ENCODE peak calls at places on chromosomes 16 and 17, in eight cellular contexts. One of them, this sample, is unnamed.
A peak's percentile ranks its signal among the peaks of the same experiment; 100 is the strongest.

GRCh38 chr16:1989826-1990335 is at the start of gene SYNGR3:
- DNase-seq in NCI-H82: no peak
- DNase-seq in amygdala: no peak
- DNase-seq in skeletal muscle cell: no peak
- DNase-seq in NCI-H1105: no peak
- DNase-seq in activated naive CD4-positive, alpha-beta T cell: no peak
- DNase-seq in fibroblast of the aortic adventitia: no peak
- DNase-seq in NCI-H460: no peak
- DNase-seq in this sample: peak; percentile 42

GRCh38 chr16:4608704-4608980 is 6.0 kb downstream of the UBALD1 start:
- DNase-seq in activated naive CD4-positive, alpha-beta T cell: no peak
- DNase-seq in NCI-H1105: no peak
- DNase-seq in NCI-H460: no peak
- DNase-seq in skeletal muscle cell: no peak
- DNase-seq in fibroblast of the aortic adventitia: no peak
- DNase-seq in amygdala: no peak
- DNase-seq in NCI-H82: no peak
- DNase-seq in this sample: no peak

GRCh38 chr16:47713225-47713595 is 252.1 kb downstream of the PHKB start:
- DNase-seq in NCI-H1105: no peak
- DNase-seq in NCI-H82: no peak
- DNase-seq in NCI-H460: no peak
- DNase-seq in amygdala: no peak
- DNase-seq in activated naive CD4-positive, alpha-beta T cell: no peak
- DNase-seq in fibroblast of the aortic adventitia: peak; percentile 71
- DNase-seq in skeletal muscle cell: peak; percentile 70
- DNase-seq in this sample: no peak

GRCh38 chr17:62093188-62094155 is 28.4 kb upstream of the MED13 start:
- DNase-seq in skeletal muscle cell: peak; percentile 74
- DNase-seq in activated naive CD4-positive, alpha-beta T cell: no peak
- DNase-seq in NCI-H1105: no peak
- DNase-seq in NCI-H82: peak; percentile 41
- DNase-seq in fibroblast of the aortic adventitia: peak; percentile 85
- DNase-seq in NCI-H460: peak; percentile 38
- DNase-seq in amygdala: no peak
- DNase-seq in this sample: no peak

GRCh38 chr17:60904582-60904981 is 226.9 kb downstream of the BCAS3 start:
- DNase-seq in NCI-H1105: no peak
- DNase-seq in amygdala: no peak
- DNase-seq in NCI-H460: no peak
- DNase-seq in skeletal muscle cell: no peak
- DNase-seq in activated naive CD4-positive, alpha-beta T cell: no peak
- DNase-seq in fibroblast of the aortic adventitia: no peak
- DNase-seq in NCI-H82: no peak
- DNase-seq in this sample: no peak

GRCh38 chr17:46123607-46124006 is 69.6 kb downstream of the KANSL1 start:
- DNase-seq in NCI-H1105: no peak
- DNase-seq in activated naive CD4-positive, alpha-beta T cell: no peak
- DNase-seq in fibroblast of the aortic adventitia: no peak
- DNase-seq in skeletal muscle cell: no peak
- DNase-seq in NCI-H460: no peak
- DNase-seq in amygdala: no peak
- DNase-seq in NCI-H82: no peak
- DNase-seq in this sample: no peak

GRCh38 chr17:42407289-42407836 is 15.7 kb downstream of the CAVIN1 start:
- DNase-seq in amygdala: peak; percentile 64
- DNase-seq in NCI-H82: peak; percentile 94
- DNase-seq in fibroblast of the aortic adventitia: peak; percentile 82
- DNase-seq in NCI-H1105: peak; percentile 79
- DNase-seq in NCI-H460: no peak
- DNase-seq in activated naive CD4-positive, alpha-beta T cell: peak; percentile 44
- DNase-seq in skeletal muscle cell: no peak
- DNase-seq in this sample: peak; percentile 90

GRCh38 chr17:45363498-45363897 is 46.7 kb upstream of the MAP3K14 start:
- DNase-seq in NCI-H82: no peak
- DNase-seq in skeletal muscle cell: no peak
- DNase-seq in NCI-H460: no peak
- DNase-seq in activated naive CD4-positive, alpha-beta T cell: no peak
- DNase-seq in fibroblast of the aortic adventitia: no peak
- DNase-seq in amygdala: no peak
- DNase-seq in NCI-H1105: no peak
- DNase-seq in this sample: no peak

GRCh38 chr17:40967581-40967980 is 833 bp upstream of the KRT39 start:
- DNase-seq in NCI-H460: no peak
- DNase-seq in skeletal muscle cell: no peak
- DNase-seq in amygdala: no peak
- DNase-seq in NCI-H82: no peak
- DNase-seq in fibroblast of the aortic adventitia: no peak
- DNase-seq in NCI-H1105: no peak
- DNase-seq in activated naive CD4-positive, alpha-beta T cell: no peak
- DNase-seq in this sample: no peak

GRCh38 chr17:61842899-61843298 is 20.4 kb downstream of the BRIP1 start:
- DNase-seq in activated naive CD4-positive, alpha-beta T cell: no peak
- DNase-seq in amygdala: no peak
- DNase-seq in skeletal muscle cell: no peak
- DNase-seq in NCI-H82: no peak
- DNase-seq in fibroblast of the aortic adventitia: no peak
- DNase-seq in NCI-H1105: no peak
- DNase-seq in NCI-H460: no peak
- DNase-seq in this sample: no peak

GRCh38 chr16:30142672-30143346 is 19.8 kb upstream of the MAPK3 start:
- DNase-seq in amygdala: no peak
- DNase-seq in NCI-H460: peak; percentile 27
- DNase-seq in NCI-H1105: no peak
- DNase-seq in activated naive CD4-positive, alpha-beta T cell: no peak
- DNase-seq in skeletal muscle cell: no peak
- DNase-seq in fibroblast of the aortic adventitia: no peak
- DNase-seq in NCI-H82: peak; percentile 68
- DNase-seq in this sample: peak; percentile 49

GRCh38 chr17:50863221-50863843 is 2.8 kb downstream of the TOB1 start:
- DNase-seq in skeletal muscle cell: no peak
- DNase-seq in amygdala: peak; percentile 55
- DNase-seq in activated naive CD4-positive, alpha-beta T cell: no peak
- DNase-seq in NCI-H460: peak; percentile 65
- DNase-seq in fibroblast of the aortic adventitia: peak; percentile 41
- DNase-seq in NCI-H1105: no peak
- DNase-seq in NCI-H82: peak; percentile 64
- DNase-seq in this sample: peak; percentile 80

GRCh38 chr17:55846745-55847144 is 95.9 kb downstream of the PCTP start:
- DNase-seq in NCI-H460: no peak
- DNase-seq in amygdala: no peak
- DNase-seq in activated naive CD4-positive, alpha-beta T cell: no peak
- DNase-seq in fibroblast of the aortic adventitia: no peak
- DNase-seq in skeletal muscle cell: no peak
- DNase-seq in NCI-H1105: no peak
- DNase-seq in NCI-H82: no peak
- DNase-seq in this sample: no peak

GRCh38 chr16:11328172-11329079 is 16.8 kb upstream of the RMI2 start:
- DNase-seq in activated naive CD4-positive, alpha-beta T cell: peak; percentile 33
- DNase-seq in NCI-H82: no peak
- DNase-seq in NCI-H1105: no peak
- DNase-seq in amygdala: no peak
- DNase-seq in fibroblast of the aortic adventitia: peak; percentile 97
- DNase-seq in skeletal muscle cell: peak; percentile 73
- DNase-seq in NCI-H460: peak; percentile 64
- DNase-seq in this sample: no peak

GRCh38 chr17:12592941-12593340 is 72.7 kb upstream of the MYOCD start:
- DNase-seq in skeletal muscle cell: no peak
- DNase-seq in NCI-H1105: no peak
- DNase-seq in NCI-H82: no peak
- DNase-seq in activated naive CD4-positive, alpha-beta T cell: no peak
- DNase-seq in NCI-H460: no peak
- DNase-seq in amygdala: no peak
- DNase-seq in fibroblast of the aortic adventitia: no peak
- DNase-seq in this sample: no peak

GRCh38 chr17:50346313-50347086 is 574 bp downstream of the XYLT2 start:
- DNase-seq in NCI-H82: peak; percentile 66
- DNase-seq in NCI-H460: peak; percentile 18
- DNase-seq in amygdala: no peak
- DNase-seq in activated naive CD4-positive, alpha-beta T cell: peak; percentile 67
- DNase-seq in NCI-H1105: no peak
- DNase-seq in fibroblast of the aortic adventitia: peak; percentile 21
- DNase-seq in skeletal muscle cell: no peak
- DNase-seq in this sample: peak; percentile 48

GRCh38 chr16:66619534-66620418 is 15.3 kb downstream of the CMTM3 start:
- DNase-seq in skeletal muscle cell: peak; percentile 89
- DNase-seq in NCI-H460: no peak
- DNase-seq in NCI-H82: no peak
- DNase-seq in NCI-H1105: no peak
- DNase-seq in fibroblast of the aortic adventitia: peak; percentile 20
- DNase-seq in activated naive CD4-positive, alpha-beta T cell: no peak
- DNase-seq in amygdala: no peak
- DNase-seq in this sample: no peak

GRCh38 chr16:31876955-31877828 is 3.6 kb downstream of the ZNF267 start:
- DNase-seq in fibroblast of the aortic adventitia: peak; percentile 89
- DNase-seq in NCI-H460: no peak
- DNase-seq in activated naive CD4-positive, alpha-beta T cell: no peak
- DNase-seq in skeletal muscle cell: peak; percentile 62
- DNase-seq in amygdala: no peak
- DNase-seq in NCI-H1105: no peak
- DNase-seq in NCI-H82: peak; percentile 4
- DNase-seq in this sample: no peak

GRCh38 chr17:3659541-3660111 is 8.8 kb downstream of the TAX1BP3 start:
- DNase-seq in NCI-H1105: no peak
- DNase-seq in NCI-H460: no peak
- DNase-seq in activated naive CD4-positive, alpha-beta T cell: no peak
- DNase-seq in skeletal muscle cell: peak; percentile 67
- DNase-seq in amygdala: no peak
- DNase-seq in fibroblast of the aortic adventitia: peak; percentile 97
- DNase-seq in NCI-H82: no peak
- DNase-seq in this sample: no peak

GRCh38 chr16:75088226-75088625 is 28.4 kb downstream of the LDHD start:
- DNase-seq in amygdala: no peak
- DNase-seq in activated naive CD4-positive, alpha-beta T cell: no peak
- DNase-seq in NCI-H82: no peak
- DNase-seq in NCI-H1105: no peak
- DNase-seq in NCI-H460: no peak
- DNase-seq in fibroblast of the aortic adventitia: peak; percentile 31
- DNase-seq in skeletal muscle cell: no peak
- DNase-seq in this sample: no peak

GRCh38 chr17:59699218-59699617 is 8.0 kb downstream of the PTRH2 start:
- DNase-seq in NCI-H460: no peak
- DNase-seq in fibroblast of the aortic adventitia: no peak
- DNase-seq in skeletal muscle cell: no peak
- DNase-seq in amygdala: no peak
- DNase-seq in NCI-H1105: no peak
- DNase-seq in activated naive CD4-positive, alpha-beta T cell: no peak
- DNase-seq in NCI-H82: no peak
- DNase-seq in this sample: no peak

GRCh38 chr16:85709766-85710423 is 21.1 kb upstream of the GINS2 start:
- DNase-seq in NCI-H460: no peak
- DNase-seq in amygdala: no peak
- DNase-seq in NCI-H1105: no peak
- DNase-seq in activated naive CD4-positive, alpha-beta T cell: no peak
- DNase-seq in skeletal muscle cell: no peak
- DNase-seq in NCI-H82: no peak
- DNase-seq in fibroblast of the aortic adventitia: no peak
- DNase-seq in this sample: no peak

GRCh38 chr16:87461466-87461975 is 31.3 kb downstream of the ZCCHC14 start:
- DNase-seq in amygdala: no peak
- DNase-seq in NCI-H82: peak; percentile 87
- DNase-seq in fibroblast of the aortic adventitia: peak; percentile 49
- DNase-seq in activated naive CD4-positive, alpha-beta T cell: no peak
- DNase-seq in skeletal muscle cell: no peak
- DNase-seq in NCI-H460: peak; percentile 69
- DNase-seq in NCI-H1105: peak; percentile 84
- DNase-seq in this sample: peak; percentile 86

GRCh38 chr17:79622776-79623175 is 11.9 kb upstream of the RBFOX3 start:
- DNase-seq in NCI-H460: no peak
- DNase-seq in NCI-H1105: no peak
- DNase-seq in NCI-H82: no peak
- DNase-seq in fibroblast of the aortic adventitia: no peak
- DNase-seq in amygdala: no peak
- DNase-seq in skeletal muscle cell: no peak
- DNase-seq in activated naive CD4-positive, alpha-beta T cell: no peak
- DNase-seq in this sample: peak; percentile 10

GRCh38 chr17:75084039-75084660 is 3.6 kb upstream of the SLC16A5 start:
- DNase-seq in skeletal muscle cell: no peak
- DNase-seq in NCI-H1105: no peak
- DNase-seq in amygdala: no peak
- DNase-seq in activated naive CD4-positive, alpha-beta T cell: no peak
- DNase-seq in fibroblast of the aortic adventitia: no peak
- DNase-seq in NCI-H460: peak; percentile 97
- DNase-seq in NCI-H82: no peak
- DNase-seq in this sample: no peak

GRCh38 chr17:29149431-29150064 is 30.6 kb downstream of the MYO18A start:
- DNase-seq in NCI-H460: no peak
- DNase-seq in activated naive CD4-positive, alpha-beta T cell: no peak
- DNase-seq in NCI-H82: peak; percentile 87
- DNase-seq in skeletal muscle cell: no peak
- DNase-seq in fibroblast of the aortic adventitia: peak; percentile 70
- DNase-seq in NCI-H1105: peak; percentile 69
- DNase-seq in amygdala: no peak
- DNase-seq in this sample: no peak

GRCh38 chr16:13229039-13229438 is 327.6 kb downstream of the SHISA9 start:
- DNase-seq in activated naive CD4-positive, alpha-beta T cell: no peak
- DNase-seq in NCI-H460: no peak
- DNase-seq in amygdala: no peak
- DNase-seq in NCI-H1105: no peak
- DNase-seq in NCI-H82: no peak
- DNase-seq in skeletal muscle cell: no peak
- DNase-seq in fibroblast of the aortic adventitia: no peak
- DNase-seq in this sample: no peak

GRCh38 chr16:27463741-27464662 is 62.0 kb downstream of the IL21R start:
- DNase-seq in amygdala: no peak
- DNase-seq in NCI-H460: no peak
- DNase-seq in NCI-H82: no peak
- DNase-seq in NCI-H1105: no peak
- DNase-seq in fibroblast of the aortic adventitia: no peak
- DNase-seq in skeletal muscle cell: no peak
- DNase-seq in activated naive CD4-positive, alpha-beta T cell: peak; percentile 27
- DNase-seq in this sample: no peak

GRCh38 chr17:1153795-1154546 is 25.8 kb downstream of the ABR start:
- DNase-seq in fibroblast of the aortic adventitia: peak; percentile 93
- DNase-seq in amygdala: peak; percentile 85
- DNase-seq in NCI-H82: peak; percentile 76
- DNase-seq in NCI-H1105: peak; percentile 72
- DNase-seq in activated naive CD4-positive, alpha-beta T cell: no peak
- DNase-seq in skeletal muscle cell: no peak
- DNase-seq in NCI-H460: peak; percentile 40
- DNase-seq in this sample: peak; percentile 43